ENCODE peak calls at places on chromosomes 5 and 9, in four cellular contexts. U is HepG2, P is H1, M is K562. Q is an unnamed sample.
A peak's percentile ranks its signal among the peaks of the same experiment; 100 is the strongest.

GRCh38 chr9:134737842-134738580 is 96.4 kb downstream of the COL5A1 start:
- DNase-seq in M (no peak), U (no peak), P (no peak), Q (no peak)

GRCh38 chr9:130142635-130143034 is 29.6 kb upstream of the NCS1 start:
- DNase-seq in U (no peak), M (no peak), P (no peak), Q (no peak)

GRCh38 chr9:95754533-95755420 is 120.7 kb upstream of the ERCC6L2 start:
- DNase-seq in M (no peak), U (no peak), P (no peak), Q (no peak)

GRCh38 chr5:138408023-138408422 is 30.8 kb upstream of the REEP2 start:
- DNase-seq in U (no peak), M (no peak), P (no peak), Q (no peak)

GRCh38 chr5:103090791-103091190 is 29.1 kb downstream of the GIN1 start:
- DNase-seq in P (no peak), U (no peak), M (no peak), Q (no peak)

GRCh38 chr9:19342927-19343326 is 37.1 kb downstream of the RPS6 start:
- DNase-seq in M (no peak), P (no peak), U (no peak), Q (no peak)

GRCh38 chr5:142097681-142098080 is 10.9 kb upstream of the NDFIP1 start:
- DNase-seq in P (no peak), U (no peak), M (no peak), Q (no peak)

GRCh38 chr5:129858126-129858675 is 46.1 kb upstream of the CHSY3 start:
- DNase-seq in U (no peak), M (no peak), P (no peak), Q (no peak)

GRCh38 chr5:9455826-9456434 is 89.9 kb downstream of the SEMA5A start:
- DNase-seq in U (no peak), P (no peak), M (no peak), Q (no peak)

GRCh38 chr5:99130081-99130480 is 201.3 kb upstream of the CHD1 start:
- DNase-seq in U (no peak), P (no peak), M (no peak), Q (no peak)
- TF ChIP-seq SIN3A in U (no peak), P (no peak), M (no peak), Q (no peak)

GRCh38 chr5:30405821-30406220 is 787.7 kb upstream of the CDH6 start:
- DNase-seq in U (no peak), M (no peak), P (no peak), Q (no peak)
- H3K4me3 ChIP-seq in U (no peak overlapping the region), M (no peak overlapping the region), P (no peak overlapping the region), Q (no peak overlapping the region)

GRCh38 chr5:14440598-14441401 is 140.8 kb upstream of the OTULINL start:
- DNase-seq in M (no peak), P (no peak), U (no peak), Q (no peak)
- TF ChIP-seq POLR2AphosphoS5 in M (no peak), P (no peak), U (no peak), Q (no peak)

DNA sequence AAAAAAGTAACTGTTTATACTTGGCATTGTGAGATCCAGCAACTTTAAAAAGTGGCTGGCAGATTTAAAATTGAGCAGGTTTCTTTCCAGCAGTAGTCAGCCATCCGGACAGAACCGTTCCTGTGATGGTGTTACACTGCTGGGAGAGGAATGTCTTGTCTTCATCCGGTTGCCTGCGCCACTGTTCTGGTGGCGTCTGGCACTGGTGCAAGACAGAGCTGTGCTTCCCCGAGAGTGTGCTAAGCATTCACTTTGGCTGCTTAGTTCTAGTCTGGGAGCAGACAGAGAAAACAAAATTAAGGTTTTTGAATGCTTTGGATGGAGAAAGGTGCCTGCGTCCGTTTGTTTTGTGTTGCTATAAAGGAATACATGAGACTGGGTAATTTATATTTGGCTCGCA is 35.5 kb upstream of the CREBRF start:
- DNase-seq in M (no peak), P (no peak), U (no peak), Q (no peak)
- TF ChIP-seq SIN3A in M (no peak), P (no peak), U (no peak), Q (no peak)

DNA sequence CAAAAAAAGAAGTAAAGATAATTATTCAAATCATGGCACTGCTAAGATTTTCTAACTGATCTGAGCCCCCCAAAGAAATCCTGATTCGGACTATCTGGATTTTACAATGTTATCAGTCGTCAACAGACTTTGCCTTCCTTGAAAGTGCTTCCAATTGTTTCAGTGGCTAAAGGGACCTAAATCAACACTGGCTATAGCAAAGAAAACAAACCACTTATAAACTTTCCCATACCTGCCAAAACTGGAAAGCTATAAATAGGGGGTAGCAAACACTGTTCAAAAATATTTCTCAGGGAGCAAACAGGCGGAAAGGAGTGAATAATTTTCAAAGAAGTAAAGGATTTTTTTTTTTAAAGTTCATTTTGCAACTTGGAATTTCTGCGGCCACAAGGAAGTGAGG is 105.6 kb upstream of the LIFR start:
- DNase-seq in P (no peak), M (no peak), U (no peak), Q (no peak)
- H3K4me3 ChIP-seq in P (no peak overlapping the region), M (no peak overlapping the region), U (no peak overlapping the region), Q (no peak overlapping the region)

DNA sequence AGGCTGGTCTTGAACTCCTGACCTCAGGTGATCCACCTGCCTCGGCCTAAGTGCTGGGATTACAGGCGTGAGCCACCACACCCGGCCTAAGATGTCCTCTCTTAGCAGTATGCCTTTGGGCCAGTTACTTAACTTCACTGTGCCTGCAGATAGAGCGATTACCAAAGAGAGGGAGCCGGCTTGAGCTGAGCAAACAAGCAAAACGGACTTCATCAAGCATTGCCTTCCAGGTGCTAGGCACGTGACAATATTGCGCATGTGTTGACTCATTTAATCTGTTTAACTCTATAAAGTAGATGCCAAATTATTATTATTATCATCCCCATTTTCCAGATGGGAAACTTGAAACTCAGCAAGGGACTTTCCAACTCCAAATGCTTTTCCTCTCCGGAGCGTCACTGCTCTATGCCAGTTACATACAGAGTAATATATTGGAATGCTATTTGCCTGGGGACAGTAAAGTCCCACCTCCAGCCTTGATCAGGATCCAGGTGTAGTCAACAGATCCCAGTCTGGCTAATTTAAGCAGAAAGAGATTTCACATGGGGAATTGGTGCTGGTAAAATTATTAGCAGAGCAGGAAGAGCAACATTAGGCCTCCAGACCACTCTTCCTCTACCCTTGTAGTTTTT is 5.6 kb upstream of the C9orf152 start:
- DNase-seq in U (peak; percentile 57), P (no peak), M (no peak), Q (no peak)
- TF ChIP-seq POLR2AphosphoS5 in U (no peak), P (no peak), M (no peak), Q (no peak)

GRCh38 chr5:150734579-150735384 is 24.0 kb downstream of the DCTN4 start:
- DNase-seq in U (no peak), M (peak; percentile 45), P (peak; percentile 63), Q (no peak)

GRCh38 chr5:150729859-150730258 is 29.0 kb downstream of the DCTN4 start:
- DNase-seq in M (no peak), U (no peak), P (no peak), Q (no peak)

GRCh38 chr5:150731669-150732068 is 27.1 kb downstream of the DCTN4 start:
- DNase-seq in M (no peak), U (no peak), P (no peak), Q (no peak)
- TF ChIP-seq SIN3A in M (no peak), U (no peak), P (no peak), Q (no peak)

DNA sequence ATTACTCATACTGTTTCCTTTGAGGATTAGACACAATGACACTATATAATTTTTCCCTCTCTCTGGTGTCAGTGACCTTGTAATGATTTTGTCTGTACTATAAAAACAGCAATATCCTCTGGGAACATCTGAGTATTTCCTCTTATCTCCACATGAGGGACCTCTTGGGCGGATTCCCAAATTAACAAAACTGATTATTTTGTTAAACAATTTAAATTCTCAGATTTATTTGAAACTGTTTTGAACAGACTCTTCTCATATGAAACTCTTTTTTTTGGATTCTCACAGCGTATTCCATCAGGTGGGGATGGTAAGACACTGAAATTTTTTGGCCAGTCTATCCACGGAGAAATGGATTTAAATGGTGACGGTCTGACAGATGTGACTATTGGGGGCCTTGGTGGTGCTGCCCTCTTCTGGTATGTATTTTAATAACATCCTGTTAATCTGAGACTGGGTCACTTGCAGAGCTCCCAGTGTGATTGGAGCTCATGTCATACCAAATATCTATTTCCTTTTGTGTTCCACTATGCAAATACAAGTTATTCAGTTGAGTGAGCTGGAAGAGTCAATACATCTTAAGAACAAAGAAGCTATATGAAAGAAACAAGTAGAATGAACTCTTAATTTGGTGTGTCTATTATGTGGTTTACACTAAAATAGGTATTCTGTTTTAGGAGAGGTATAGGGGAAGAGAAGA is 73.8 kb upstream of the ITGA2 start:
- DNase-seq in U (peak; percentile 68), M (peak; percentile 60), P (peak; percentile 59), Q (peak; percentile 79)
- H3K4me3 ChIP-seq in U (peak overlapping the region; percentile 62), M (no peak overlapping the region), P (peak overlapping the region; percentile 13), Q (peak overlapping the region; percentile 33)

Q was measured in Panc1.